ENCODE peak calls at places on chromosomes 7 and 10, in six cellular contexts. One of them, this sample, is unnamed.

GRCh38 chr10:34141032-34141431 is 674.1 kb downstream of the PARD3 start:
- DNase-seq in WERI-Rb-1: no peak
- DNase-seq in choroid plexus epithelial cell: no peak
- DNase-seq in dorsolateral prefrontal cortex: no peak
- DNase-seq in left ventricle myocardium inferior: no peak
- DNase-seq in MCF 10A: no peak
- DNase-seq in this sample: no peak

GRCh38 chr10:102064868-102065560 is at the start of gene HPS6:
- DNase-seq in WERI-Rb-1: peak; percentile 91
- DNase-seq in choroid plexus epithelial cell: peak; percentile 91
- DNase-seq in dorsolateral prefrontal cortex: peak; percentile 69
- DNase-seq in left ventricle myocardium inferior: peak; percentile 93
- DNase-seq in MCF 10A: peak; percentile 93
- DNase-seq in this sample: peak; percentile 85

GRCh38 chr10:57657164-57657765 is 610.4 kb downstream of the IPMK start:
- DNase-seq in WERI-Rb-1: peak; percentile 58
- DNase-seq in choroid plexus epithelial cell: peak; percentile 83
- DNase-seq in dorsolateral prefrontal cortex: peak; percentile 54
- DNase-seq in left ventricle myocardium inferior: peak; percentile 22
- DNase-seq in MCF 10A: peak; percentile 73
- DNase-seq in this sample: peak; percentile 60

GRCh38 chr7:118777308-118777707 is 552.8 kb downstream of the ANKRD7 start:
- DNase-seq in WERI-Rb-1: no peak
- DNase-seq in choroid plexus epithelial cell: no peak
- DNase-seq in dorsolateral prefrontal cortex: no peak
- DNase-seq in left ventricle myocardium inferior: no peak
- DNase-seq in MCF 10A: no peak
- DNase-seq in this sample: no peak

GRCh38 chr10:75195035-75195763 is 15.4 kb upstream of the VDAC2 start:
- DNase-seq in WERI-Rb-1: no peak
- DNase-seq in choroid plexus epithelial cell: peak; percentile 39
- DNase-seq in dorsolateral prefrontal cortex: no peak
- DNase-seq in left ventricle myocardium inferior: no peak
- DNase-seq in MCF 10A: no peak
- DNase-seq in this sample: no peak

GRCh38 chr7:143043391-143043790 is 8.8 kb upstream of the OR6V1 start:
- DNase-seq in WERI-Rb-1: no peak
- DNase-seq in choroid plexus epithelial cell: peak; percentile 51
- DNase-seq in dorsolateral prefrontal cortex: no peak
- DNase-seq in left ventricle myocardium inferior: no peak
- DNase-seq in MCF 10A: no peak
- DNase-seq in this sample: no peak

GRCh38 chr10:86333813-86334514 is 32.6 kb downstream of the GRID1 start:
- DNase-seq in WERI-Rb-1: no peak
- DNase-seq in choroid plexus epithelial cell: no peak
- DNase-seq in dorsolateral prefrontal cortex: no peak
- DNase-seq in left ventricle myocardium inferior: no peak
- DNase-seq in MCF 10A: no peak
- DNase-seq in this sample: no peak

GRCh38 chr7:108623220-108623619 is 53.5 kb downstream of the DNAJB9 start:
- DNase-seq in WERI-Rb-1: no peak
- DNase-seq in choroid plexus epithelial cell: no peak
- DNase-seq in dorsolateral prefrontal cortex: no peak
- DNase-seq in left ventricle myocardium inferior: no peak
- DNase-seq in MCF 10A: no peak
- DNase-seq in this sample: no peak

GRCh38 chr10:132497083-132497680 is 40.4 kb upstream of the INPP5A start:
- DNase-seq in WERI-Rb-1: peak; percentile 5
- DNase-seq in choroid plexus epithelial cell: no peak
- DNase-seq in dorsolateral prefrontal cortex: no peak
- DNase-seq in left ventricle myocardium inferior: no peak
- DNase-seq in MCF 10A: no peak
- DNase-seq in this sample: no peak

GRCh38 chr10:44306762-44307161 is 78.1 kb downstream of the CXCL12 start:
- DNase-seq in WERI-Rb-1: no peak
- DNase-seq in choroid plexus epithelial cell: peak; percentile 12
- DNase-seq in dorsolateral prefrontal cortex: no peak
- DNase-seq in left ventricle myocardium inferior: no peak
- DNase-seq in MCF 10A: peak; percentile 36
- DNase-seq in this sample: no peak
- TF ChIP-seq CTCF in WERI-Rb-1: peak; percentile 29
- TF ChIP-seq CTCF in choroid plexus epithelial cell: peak; percentile 40
- TF ChIP-seq CTCF in dorsolateral prefrontal cortex: no peak
- TF ChIP-seq CTCF in left ventricle myocardium inferior: peak; percentile 49
- TF ChIP-seq CTCF in MCF 10A: peak; percentile 15
- TF ChIP-seq CTCF in this sample: no peak

GRCh38 chr7:66832531-66833351 is 88.3 kb upstream of the TMEM248 start:
- DNase-seq in WERI-Rb-1: no peak
- DNase-seq in choroid plexus epithelial cell: no peak
- DNase-seq in dorsolateral prefrontal cortex: no peak
- DNase-seq in left ventricle myocardium inferior: no peak
- DNase-seq in MCF 10A: no peak
- DNase-seq in this sample: no peak

GRCh38 chr7:66840316-66840715 is 80.7 kb upstream of the TMEM248 start:
- DNase-seq in WERI-Rb-1: no peak
- DNase-seq in choroid plexus epithelial cell: no peak
- DNase-seq in dorsolateral prefrontal cortex: no peak
- DNase-seq in left ventricle myocardium inferior: no peak
- DNase-seq in MCF 10A: no peak
- DNase-seq in this sample: no peak

GRCh38 chr7:66837661-66838060 is 83.4 kb upstream of the TMEM248 start:
- DNase-seq in WERI-Rb-1: no peak
- DNase-seq in choroid plexus epithelial cell: no peak
- DNase-seq in dorsolateral prefrontal cortex: no peak
- DNase-seq in left ventricle myocardium inferior: no peak
- DNase-seq in MCF 10A: no peak
- DNase-seq in this sample: no peak

GRCh38 chr7:66839814-66840213 is 81.2 kb upstream of the TMEM248 start:
- DNase-seq in WERI-Rb-1: no peak
- DNase-seq in choroid plexus epithelial cell: no peak
- DNase-seq in dorsolateral prefrontal cortex: no peak
- DNase-seq in left ventricle myocardium inferior: no peak
- DNase-seq in MCF 10A: no peak
- DNase-seq in this sample: no peak

DNA sequence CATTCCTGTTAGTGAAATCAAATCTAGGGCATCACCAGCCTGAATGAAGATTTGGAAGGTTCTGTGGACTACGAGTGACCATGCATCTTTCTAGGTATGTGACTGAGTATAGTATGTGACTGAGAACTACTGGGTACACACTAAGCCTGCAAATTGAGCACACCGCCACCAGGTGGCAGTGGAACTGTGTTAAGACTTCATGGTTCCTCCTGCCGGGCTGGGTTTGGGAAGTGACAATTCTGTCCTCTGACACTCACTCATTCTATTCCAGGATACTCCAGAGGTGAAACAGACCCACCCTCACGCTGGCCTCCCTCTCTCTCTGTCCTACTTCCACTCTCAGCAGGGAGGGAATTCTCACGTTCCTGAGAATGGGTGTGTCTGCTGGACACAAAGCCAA is 84.0 kb upstream of the TMEM248 start:
- DNase-seq in WERI-Rb-1: peak; percentile 55
- DNase-seq in choroid plexus epithelial cell: peak; percentile 54
- DNase-seq in dorsolateral prefrontal cortex: no peak
- DNase-seq in left ventricle myocardium inferior: no peak
- DNase-seq in MCF 10A: peak; percentile 78
- DNase-seq in this sample: peak; percentile 34
- TF ChIP-seq CTCF in WERI-Rb-1: peak; percentile 61
- TF ChIP-seq CTCF in choroid plexus epithelial cell: peak; percentile 60
- TF ChIP-seq CTCF in dorsolateral prefrontal cortex: no peak
- TF ChIP-seq CTCF in left ventricle myocardium inferior: no peak
- TF ChIP-seq CTCF in MCF 10A: peak; percentile 64
- TF ChIP-seq CTCF in this sample: peak; percentile 41

DNA sequence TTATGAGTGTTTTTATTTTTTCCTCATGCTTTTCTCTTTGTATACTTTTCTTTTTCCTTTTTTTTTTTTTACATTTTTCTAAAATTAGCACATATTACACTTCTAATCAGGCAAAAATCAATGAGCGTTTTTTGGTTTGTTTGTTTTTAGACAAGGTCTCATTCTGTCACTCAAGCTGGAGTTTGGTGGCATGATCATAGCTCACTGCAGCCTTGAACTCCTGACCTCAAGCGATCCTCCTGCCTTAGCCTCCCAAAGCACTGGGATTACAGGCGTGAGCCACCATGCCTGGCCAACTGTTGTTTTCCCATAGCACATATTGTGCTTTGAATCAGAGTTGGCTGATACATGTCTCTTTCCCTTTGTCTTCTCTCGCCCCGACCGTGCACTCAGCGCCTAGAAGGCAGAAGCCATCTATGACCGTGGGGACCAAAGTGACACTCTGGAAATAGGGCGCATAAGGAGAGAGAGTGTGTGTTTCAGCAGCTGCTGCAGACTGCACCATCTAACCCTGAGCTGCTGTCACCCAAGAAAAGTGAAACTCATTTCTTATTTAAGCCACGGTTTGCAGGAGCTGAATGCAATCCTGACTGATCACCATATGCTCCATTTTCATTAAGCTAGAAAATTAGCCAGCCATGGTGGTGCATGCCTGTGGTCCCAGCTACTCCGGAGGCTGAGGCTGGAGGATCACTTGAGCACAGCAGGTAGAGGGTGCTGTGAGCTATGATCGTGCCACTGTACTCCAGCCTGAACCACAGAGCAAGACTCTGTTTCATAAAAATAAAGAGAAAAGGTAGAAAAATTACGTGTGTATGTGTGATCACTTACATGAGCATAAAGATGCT is 41.4 kb upstream of the GTF2I start:
- DNase-seq in WERI-Rb-1: peak; percentile 76
- DNase-seq in choroid plexus epithelial cell: no peak
- DNase-seq in dorsolateral prefrontal cortex: no peak
- DNase-seq in left ventricle myocardium inferior: no peak
- DNase-seq in MCF 10A: no peak
- DNase-seq in this sample: no peak
- TF ChIP-seq CTCF in WERI-Rb-1: peak; percentile 35
- TF ChIP-seq CTCF in choroid plexus epithelial cell: no peak
- TF ChIP-seq CTCF in dorsolateral prefrontal cortex: no peak
- TF ChIP-seq CTCF in left ventricle myocardium inferior: no peak
- TF ChIP-seq CTCF in MCF 10A: no peak
- TF ChIP-seq CTCF in this sample: no peak

DNA sequence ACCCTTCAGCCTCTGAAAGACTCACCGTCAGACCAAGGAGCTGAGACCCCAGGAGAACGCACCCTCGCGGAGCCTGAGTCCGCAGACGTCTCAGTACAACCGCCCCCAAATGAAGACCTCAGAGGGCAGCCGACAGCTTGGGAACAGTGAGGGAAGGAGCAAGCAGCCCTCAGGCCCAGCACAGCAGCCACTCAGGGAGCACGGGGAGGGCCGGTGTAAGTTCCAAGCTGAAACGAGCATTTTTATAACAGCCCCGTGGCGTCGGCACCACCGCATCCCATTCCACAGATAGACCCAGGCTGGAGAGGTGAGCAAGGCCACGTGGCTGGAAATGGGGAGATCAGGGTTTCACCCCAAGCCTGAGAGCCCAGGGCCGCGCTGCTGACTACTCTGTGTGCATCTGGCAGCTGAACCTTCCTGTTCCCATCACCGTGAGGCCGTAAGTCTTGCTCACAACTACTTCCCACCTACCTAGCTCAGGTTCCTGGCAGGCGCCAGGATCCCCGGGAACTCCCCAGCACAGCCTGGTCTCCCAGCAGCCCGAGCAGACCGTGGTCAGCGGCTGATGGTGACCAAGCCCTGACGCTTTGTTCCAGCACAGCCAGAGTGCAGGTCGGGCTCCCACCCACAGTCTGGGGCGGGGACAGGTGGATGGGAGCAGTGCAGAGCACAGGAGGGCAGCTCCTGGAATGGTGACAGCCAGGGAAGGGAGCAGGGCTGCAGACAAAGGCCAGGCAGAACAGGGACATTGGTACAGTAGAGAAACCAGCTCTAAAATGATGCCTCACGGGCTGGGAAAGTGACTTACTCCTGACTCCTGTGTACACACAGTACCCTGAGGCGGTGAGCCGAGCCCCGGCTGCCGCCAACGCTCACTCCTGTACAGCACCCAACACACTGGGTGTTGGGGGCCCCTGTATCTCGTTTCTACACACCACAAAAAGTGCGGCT is 6.1 kb upstream of the NOM1 start:
- DNase-seq in WERI-Rb-1: no peak
- DNase-seq in choroid plexus epithelial cell: no peak
- DNase-seq in dorsolateral prefrontal cortex: no peak
- DNase-seq in left ventricle myocardium inferior: no peak
- DNase-seq in MCF 10A: peak; percentile 48
- DNase-seq in this sample: no peak
- TF ChIP-seq CTCF in WERI-Rb-1: no peak
- TF ChIP-seq CTCF in choroid plexus epithelial cell: no peak
- TF ChIP-seq CTCF in dorsolateral prefrontal cortex: no peak
- TF ChIP-seq CTCF in left ventricle myocardium inferior: no peak
- TF ChIP-seq CTCF in MCF 10A: no peak
- TF ChIP-seq CTCF in this sample: no peak

GRCh38 chr7:207418-208127 is 15.2 kb downstream of the FAM20C start:
- DNase-seq in WERI-Rb-1: no peak
- DNase-seq in choroid plexus epithelial cell: no peak
- DNase-seq in dorsolateral prefrontal cortex: no peak
- DNase-seq in left ventricle myocardium inferior: no peak
- DNase-seq in MCF 10A: no peak
- DNase-seq in this sample: peak; percentile 43
- TF ChIP-seq CTCF in WERI-Rb-1: peak; percentile 47
- TF ChIP-seq CTCF in choroid plexus epithelial cell: peak; percentile 59
- TF ChIP-seq CTCF in dorsolateral prefrontal cortex: no peak
- TF ChIP-seq CTCF in left ventricle myocardium inferior: no peak
- TF ChIP-seq CTCF in MCF 10A: no peak
- TF ChIP-seq CTCF in this sample: peak; percentile 31

GRCh38 chr10:114115661-114116060 is 58.3 kb downstream of the CCDC186 start:
- DNase-seq in WERI-Rb-1: no peak
- DNase-seq in choroid plexus epithelial cell: no peak
- DNase-seq in dorsolateral prefrontal cortex: no peak
- DNase-seq in left ventricle myocardium inferior: no peak
- DNase-seq in MCF 10A: no peak
- DNase-seq in this sample: no peak

GRCh38 chr10:114110174-114110972 is 63.6 kb downstream of the CCDC186 start:
- DNase-seq in WERI-Rb-1: no peak
- DNase-seq in choroid plexus epithelial cell: peak; percentile 34
- DNase-seq in dorsolateral prefrontal cortex: no peak
- DNase-seq in left ventricle myocardium inferior: no peak
- DNase-seq in MCF 10A: peak; percentile 50
- DNase-seq in this sample: no peak
- TF ChIP-seq CTCF in WERI-Rb-1: peak; percentile 31
- TF ChIP-seq CTCF in choroid plexus epithelial cell: peak; percentile 56
- TF ChIP-seq CTCF in dorsolateral prefrontal cortex: peak; percentile 9
- TF ChIP-seq CTCF in left ventricle myocardium inferior: peak; percentile 24
- TF ChIP-seq CTCF in MCF 10A: peak; percentile 45
- TF ChIP-seq CTCF in this sample: peak; percentile 40

DNA sequence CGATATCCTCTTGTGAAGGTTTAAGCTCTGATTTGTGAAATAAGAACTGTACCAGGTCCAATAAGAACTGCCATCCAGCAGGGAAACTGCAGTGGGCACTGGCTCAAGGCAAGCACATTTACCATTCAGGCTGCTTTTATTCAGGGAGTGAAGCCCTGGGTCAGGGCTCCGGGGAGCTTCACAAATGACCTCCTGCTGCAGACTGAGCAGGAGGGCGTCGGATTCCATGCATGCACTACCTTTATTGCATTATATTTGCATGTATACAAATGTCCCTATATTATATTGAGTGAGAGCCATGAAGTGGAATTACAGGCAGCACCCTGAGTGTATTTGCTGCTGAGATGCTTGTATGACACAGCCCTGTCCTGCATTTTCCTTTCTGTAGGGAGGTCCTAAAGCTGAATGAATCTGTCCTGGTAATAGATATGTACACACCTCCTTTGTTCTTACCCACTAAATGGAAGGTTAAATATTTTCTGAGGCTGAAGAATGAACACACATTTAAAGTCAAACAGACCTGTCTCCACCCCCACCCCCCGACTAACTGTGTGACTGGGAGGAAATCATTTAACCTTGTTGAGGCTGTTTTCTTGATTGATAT is 401.6 kb downstream of the REEP3 start:
- DNase-seq in WERI-Rb-1: no peak
- DNase-seq in choroid plexus epithelial cell: no peak
- DNase-seq in dorsolateral prefrontal cortex: no peak
- DNase-seq in left ventricle myocardium inferior: no peak
- DNase-seq in MCF 10A: no peak
- DNase-seq in this sample: peak; percentile 10
- TF ChIP-seq CTCF in WERI-Rb-1: no peak
- TF ChIP-seq CTCF in choroid plexus epithelial cell: no peak
- TF ChIP-seq CTCF in dorsolateral prefrontal cortex: no peak
- TF ChIP-seq CTCF in left ventricle myocardium inferior: no peak
- TF ChIP-seq CTCF in MCF 10A: no peak
- TF ChIP-seq CTCF in this sample: no peak

This sample was measured in nephron progenitor cell.